ENCODE peak calls at places on chromosomes 3 and 15, in nine cellular contexts. C is activated CD8-positive, alpha-beta T cell treated with anti-CD3 and anti-CD28 coated beads for 36 hours; N is NCI-H187; H is NCI-H510A treated with DMSO at 0.1 percent for 48 hours; F is frontal cortex; B is T-helper 1 cell; Y is caudate nucleus; J is GOT3; A is cardiac fibroblast. V is an unnamed sample.

GRCh38 chr3:117523407-117523806 is 813.8 kb downstream of the TUSC7 start:
- DNase-seq in N (no peak), C (no peak), A (no peak), B (no peak), Y (no peak), H (no peak), J (no peak), F (no peak), V (peak)

GRCh38 chr3:37024092-37024491 is 30.8 kb downstream of the MLH1 start:
- DNase-seq in J (no peak), Y (no peak), H (no peak), F (no peak), N (no peak), A (peak), B (no peak), C (no peak), V (no peak)

GRCh38 chr3:35505181-35505580 is 134.1 kb upstream of the ARPP21 start:
- DNase-seq in C (no peak), N (no peak), A (no peak), J (no peak), F (no peak), Y (no peak), H (no peak), B (no peak), V (peak)

GRCh38 chr15:62957130-62957529 is 85.4 kb upstream of the TPM1 start:
- DNase-seq in B (no peak), C (no peak), J (no peak), A (peak), F (no peak), Y (no peak), H (no peak), N (no peak), V (no peak)

GRCh38 chr3:4977889-4978258 is 1.4 kb upstream of the BHLHE40 start:
- DNase-seq in J (no peak), B (no peak), H (no peak), F (no peak), N (no peak), A (no peak), Y (no peak), C (peak), V (no peak)

GRCh38 chr3:183466575-183466974 is 38.2 kb upstream of the MCF2L2 start:
- DNase-seq in A (no peak), N (no peak), H (no peak), F (no peak), Y (no peak), J (no peak), C (no peak), B (no peak), V (no peak)

GRCh38 chr15:43808960-43809678 is 8.7 kb downstream of the HYPK start:
- DNase-seq in Y (no peak), B (no peak), H (no peak), C (no peak), J (no peak), F (no peak), N (no peak), A (no peak), V (no peak)

GRCh38 chr3:191070762-191071365 is 128.2 kb upstream of the OSTN start:
- DNase-seq in F (no peak), C (no peak), Y (no peak), B (no peak), H (peak), A (peak), J (no peak), N (no peak), V (no peak)

GRCh38 chr3:141311496-141312358 is 56.6 kb upstream of the ZBTB38 start:
- DNase-seq in H (peak), J (peak), A (peak), Y (peak), N (peak), F (peak), C (peak), B (peak), V (peak)

GRCh38 chr15:31476866-31477265 is 150.2 kb downstream of the KLF13 start:
- DNase-seq in A (no peak), F (no peak), J (no peak), H (no peak), B (no peak), C (no peak), Y (no peak), N (no peak), V (no peak)

GRCh38 chr3:152656207-152657001 is 178.5 kb upstream of the P2RY1 start:
- DNase-seq in A (no peak), F (no peak), C (no peak), H (no peak), N (no peak), Y (no peak), J (no peak), B (no peak), V (no peak)

GRCh38 chr15:52822475-52822874 is 32.3 kb upstream of the ONECUT1 start:
- DNase-seq in C (no peak), Y (no peak), H (no peak), A (no peak), B (no peak), F (no peak), N (no peak), J (no peak), V (no peak)

GRCh38 chr15:45943255-45943654 is 308.4 kb downstream of the SQOR start:
- DNase-seq in N (peak), F (no peak), Y (no peak), B (no peak), H (no peak), C (no peak), J (no peak), A (peak), V (no peak)

GRCh38 chr15:86879250-86880229 is 799.9 kb downstream of the AGBL1 start:
- DNase-seq in H (no peak), B (no peak), Y (no peak), F (no peak), J (no peak), N (no peak), A (no peak), C (no peak), V (no peak)

GRCh38 chr3:193783166-193783896 is 190.3 kb downstream of the OPA1 start:
- DNase-seq in J (no peak), H (no peak), F (no peak), B (no peak), C (no peak), N (no peak), A (no peak), Y (no peak), V (no peak)

GRCh38 chr3:177705976-177706866 is 508.9 kb upstream of the TBL1XR1 start:
- DNase-seq in H (no peak), Y (peak), A (no peak), N (no peak), B (no peak), J (no peak), C (no peak), F (no peak), V (no peak)

GRCh38 chr3:14253022-14253761 is 74.6 kb downstream of the LSM3 start:
- DNase-seq in C (no peak), A (peak), J (no peak), F (no peak), B (no peak), Y (no peak), H (no peak), N (no peak), V (no peak)

GRCh38 chr3:156010829-156011228 is 109.5 kb upstream of the KCNAB1 start:
- DNase-seq in N (no peak), H (peak), B (no peak), A (peak), J (no peak), Y (no peak), C (peak), F (no peak), V (peak)

GRCh38 chr15:72970965-72971746 is 81.1 kb upstream of the NEO1 start:
- DNase-seq in F (no peak), J (no peak), C (no peak), B (no peak), A (peak), H (no peak), N (no peak), Y (no peak), V (no peak)

GRCh38 chr15:33671456-33671855 is 296.8 kb upstream of the CHRM5 start:
- DNase-seq in J (no peak), Y (no peak), H (no peak), N (no peak), A (no peak), F (no peak), C (no peak), B (no peak), V (no peak)

GRCh38 chr3:33980252-33980651 is 181.8 kb downstream of the PDCD6IP start:
- DNase-seq in J (no peak), B (no peak), C (no peak), Y (no peak), A (peak), F (no peak), H (peak), N (no peak), V (peak)

GRCh38 chr3:30511524-30512278 is 94.7 kb upstream of the TGFBR2 start:
- DNase-seq in J (no peak), N (no peak), B (no peak), H (no peak), F (no peak), Y (no peak), C (peak), A (peak), V (no peak)

GRCh38 chr15:83816124-83816883 is 162.4 kb downstream of the ADAMTSL3 start:
- DNase-seq in F (no peak), H (no peak), N (no peak), Y (no peak), B (no peak), J (no peak), C (no peak), A (no peak), V (no peak)

GRCh38 chr3:15636028-15636709 is 34.6 kb downstream of the BTD start:
- DNase-seq in B (no peak), F (no peak), C (peak), J (peak), H (no peak), Y (no peak), N (no peak), A (peak), V (no peak)

GRCh38 chr3:134242649-134243637 is 7.7 kb downstream of the RYK start:
- DNase-seq in H (no peak), B (no peak), J (no peak), C (no peak), N (no peak), F (no peak), Y (no peak), A (peak), V (no peak)